ENCODE peak calls at places on chromosome 15, in ten cellular contexts. B is A172; Z is midbrain; C is heart left ventricle; Y is fibroblast of the aortic adventitia; Q is RWPE2; D is GM12865; G is neural progenitor cell; J is SJSA1; W is CD4-positive, alpha-beta memory T cell. P is an unnamed sample.

GRCh38 chr15:92623435-92623834 is 32.1 kb downstream of the FAM174B start:
- DNase-seq in Q (no peak), Y (no peak), W (no peak), D (no peak), J (no peak), C (no peak), Z (no peak), G (no peak), B (no peak), P (no peak)

GRCh38 chr15:99983171-99983891 is 250.1 kb upstream of the LYSMD4 start:
- DNase-seq in C (no peak), G (peak; percentile 49), Q (no peak), W (no peak), B (no peak), Z (no peak), J (no peak), Y (no peak), D (no peak), P (no peak)

GRCh38 chr15:98755781-98756180 is 107.4 kb downstream of the IGF1R start:
- DNase-seq in J (no peak), Z (no peak), B (no peak), G (no peak), D (no peak), W (no peak), C (no peak), Y (peak; percentile 46), Q (no peak), P (no peak)

GRCh38 chr15:87874896-87875661 is 381.5 kb downstream of the NTRK3 start:
- DNase-seq in W (no peak), Q (no peak), Y (peak; percentile 13), B (peak; percentile 48), D (no peak), G (peak; percentile 85), J (no peak), C (peak; percentile 33), Z (peak; percentile 55), P (no peak)

GRCh38 chr15:87626835-87627234 is 629.7 kb downstream of the NTRK3 start:
- DNase-seq in Y (no peak), C (no peak), Q (no peak), Z (no peak), G (no peak), D (no peak), B (no peak), J (no peak), W (no peak), P (no peak)

GRCh38 chr15:92831459-92832229 is 68.5 kb upstream of the CHD2 start:
- DNase-seq in D (peak; percentile 99), B (peak; percentile 96), Q (peak; percentile 98), Y (peak; percentile 94), C (peak; percentile 99), Z (peak; percentile 95), G (peak; percentile 98), J (peak; percentile 93), W (peak; percentile 80), P (no peak)

GRCh38 chr15:77830041-77830440 is 197.3 kb upstream of the LINGO1 start:
- DNase-seq in D (no peak), Y (peak; percentile 70), C (no peak), Q (peak; percentile 63), B (peak; percentile 76), Z (no peak), J (no peak), G (no peak), W (no peak), P (no peak)

GRCh38 chr15:57477736-57478522 is 101.6 kb downstream of the CGNL1 start:
- DNase-seq in D (peak; percentile 2), Z (no peak), C (no peak), G (peak; percentile 14), Q (no peak), J (no peak), W (no peak), B (no peak), Y (no peak), P (no peak)

GRCh38 chr15:57865294-57865693 is 158.8 kb downstream of the POLR2M start:
- DNase-seq in G (no peak), Q (no peak), J (no peak), B (no peak), Y (no peak), C (no peak), W (no peak), D (peak; percentile 5), Z (no peak), P (no peak)

GRCh38 chr15:47505712-47506542 is 211.4 kb upstream of the SEMA6D start:
- DNase-seq in Z (no peak), B (no peak), G (no peak), C (no peak), W (no peak), Q (no peak), J (no peak), Y (peak; percentile 52), D (no peak), P (no peak)

GRCh38 chr15:91099616-91100560 is at the start of gene SV2B:
- DNase-seq in B (no peak), G (peak; percentile 83), Y (peak; percentile 23), C (peak; percentile 38), J (no peak), Z (peak; percentile 28), W (peak; percentile 31), Q (peak; percentile 73), D (peak; percentile 58), P (no peak)

GRCh38 chr15:77028451-77029165 is 33.7 kb downstream of the PSTPIP1 start:
- DNase-seq in J (no peak), Q (peak; percentile 54), B (no peak), Y (no peak), G (no peak), W (no peak), C (peak; percentile 17), Z (no peak), D (no peak), P (no peak)

GRCh38 chr15:95894407-95894956 is 436.0 kb upstream of the NR2F2 start:
- DNase-seq in W (no peak), Z (no peak), C (no peak), Q (no peak), Y (peak; percentile 5), D (no peak), B (no peak), G (no peak), J (no peak), P (no peak)

GRCh38 chr15:34436956-34437442 is 609 bp downstream of the GOLGA8A start:
- DNase-seq in Q (no peak), Y (peak; percentile 25), D (peak; percentile 60), W (no peak), C (peak; percentile 37), J (peak; percentile 60), B (no peak), G (peak; percentile 82), Z (no peak), P (no peak)

GRCh38 chr15:63382966-63383710 is 1.5 kb upstream of the CA12 start:
- DNase-seq in G (no peak), D (no peak), Y (peak; percentile 38), C (no peak), W (no peak), Q (peak; percentile 22), B (no peak), Z (no peak), J (no peak), P (no peak)

GRCh38 chr15:58046467-58046866 is 19.0 kb downstream of the ALDH1A2 start:
- DNase-seq in C (no peak), Y (no peak), J (no peak), G (no peak), W (no peak), B (no peak), Z (no peak), Q (no peak), D (no peak), P (no peak)

GRCh38 chr15:89496155-89497098 is at the start of gene RHCG:
- DNase-seq in Q (peak; percentile 74), B (no peak), C (no peak), J (no peak), G (peak; percentile 77), D (peak; percentile 61), Z (peak; percentile 8), W (no peak), Y (peak; percentile 25), P (peak; percentile 89)

GRCh38 chr15:85785887-85786777 is 8.6 kb downstream of the KLHL25 start:
- DNase-seq in Y (peak; percentile 35), Q (no peak), B (peak; percentile 68), W (no peak), D (no peak), C (peak; percentile 72), Z (peak; percentile 14), G (no peak), J (peak; percentile 49), P (no peak)

GRCh38 chr15:55552926-55553325 is 35.2 kb downstream of the PYGO1 start:
- DNase-seq in J (no peak), B (peak; percentile 57), Q (no peak), C (peak; percentile 75), D (peak; percentile 9), W (no peak), Z (no peak), G (peak; percentile 43), Y (peak; percentile 61), P (no peak)

GRCh38 chr15:51830279-51830806 is 890 bp downstream of the TMOD3 start:
- DNase-seq in B (peak; percentile 16), W (no peak), G (no peak), Q (no peak), D (peak; percentile 37), Z (peak; percentile 22), C (no peak), Y (peak; percentile 45), J (no peak), P (no peak)

GRCh38 chr15:67085237-67085817 is 19.9 kb downstream of the SMAD3 start:
- DNase-seq in G (no peak), J (no peak), B (no peak), Z (no peak), Y (no peak), Q (no peak), D (peak; percentile 89), C (no peak), W (no peak), P (no peak)

GRCh38 chr15:57306305-57306943 is 69.9 kb upstream of the CGNL1 start:
- DNase-seq in W (peak; percentile 78), C (peak; percentile 92), Q (peak; percentile 86), Z (peak; percentile 87), B (peak; percentile 47), J (peak; percentile 90), G (peak; percentile 91), Y (peak; percentile 63), D (peak; percentile 83), P (peak; percentile 95)

GRCh38 chr15:59116141-59116540 is 11.2 kb downstream of the CCNB2 start:
- DNase-seq in W (no peak), D (no peak), Q (no peak), G (no peak), C (no peak), Z (no peak), J (no peak), Y (peak; percentile 70), B (no peak), P (no peak)

GRCh38 chr15:51696566-51696965 is 15.3 kb downstream of the SCG3 start:
- DNase-seq in Y (no peak), D (no peak), G (no peak), Z (no peak), W (no peak), Q (no peak), C (no peak), B (no peak), J (no peak), P (no peak)

GRCh38 chr15:64634020-64634419 is 141.4 kb downstream of the RBPMS2 start:
- DNase-seq in B (no peak), Z (no peak), D (peak; percentile 91), Y (no peak), G (peak; percentile 47), J (no peak), C (no peak), W (peak; percentile 42), Q (no peak), P (no peak)

GRCh38 chr15:101425787-101426365 is 63.6 kb downstream of the PCSK6 start:
- DNase-seq in Y (no peak), G (no peak), W (no peak), C (no peak), D (no peak), Z (no peak), B (no peak), J (no peak), Q (no peak), P (no peak)

GRCh38 chr15:101244889-101245668 is 6.8 kb downstream of the CHSY1 start:
- DNase-seq in G (no peak), Y (no peak), W (no peak), Q (peak; percentile 36), D (no peak), C (no peak), J (no peak), B (no peak), Z (no peak), P (no peak)

GRCh38 chr15:39301589-39301999 is 279.3 kb upstream of the THBS1 start:
- DNase-seq in D (no peak), W (no peak), Q (no peak), Z (no peak), C (no peak), G (no peak), Y (peak; percentile 63), J (no peak), B (no peak), P (no peak)